ENCODE peak calls at places on chromosome 18, in eight cellular contexts. One of them, this sample, is unnamed.

GRCh38 chr18:74604774-74605173 is 7.1 kb downstream of the ZNF407 start:
- DNase-seq in GM03348: peak
- DNase-seq in T-helper 1 cell: no peak
- DNase-seq in stimulated activated naive B cell treated with anti-CD40 and anti-IgM and Interleukin-4, amounts not matched to agents 10 μg/mL and 1 μg/mL and 100 μg/mL, for 72 hours: no peak
- DNase-seq in globus pallidus: no peak
- DNase-seq in Kasumi-1: no peak
- DNase-seq in pancreas: no peak
- DNase-seq in T-helper 9 cell: no peak
- DNase-seq in this sample: no peak

GRCh38 chr18:6409933-6410332 is 4.8 kb downstream of the L3MBTL4 start:
- DNase-seq in pancreas: no peak
- DNase-seq in stimulated activated naive B cell treated with anti-CD40 and anti-IgM and Interleukin-4, amounts not matched to agents 10 μg/mL and 1 μg/mL and 100 μg/mL, for 72 hours: no peak
- DNase-seq in T-helper 1 cell: no peak
- DNase-seq in GM03348: no peak
- DNase-seq in globus pallidus: no peak
- DNase-seq in T-helper 9 cell: no peak
- DNase-seq in Kasumi-1: no peak
- DNase-seq in this sample: no peak

GRCh38 chr18:64972545-64972944 is 778.3 kb upstream of the CDH7 start:
- DNase-seq in GM03348: no peak
- DNase-seq in pancreas: no peak
- DNase-seq in Kasumi-1: no peak
- DNase-seq in globus pallidus: no peak
- DNase-seq in T-helper 9 cell: no peak
- DNase-seq in stimulated activated naive B cell treated with anti-CD40 and anti-IgM and Interleukin-4, amounts not matched to agents 10 μg/mL and 1 μg/mL and 100 μg/mL, for 72 hours: no peak
- DNase-seq in T-helper 1 cell: no peak
- DNase-seq in this sample: no peak

GRCh38 chr18:28766027-28766426 is 589.1 kb upstream of the CDH2 start:
- DNase-seq in GM03348: no peak
- DNase-seq in globus pallidus: no peak
- DNase-seq in Kasumi-1: no peak
- DNase-seq in pancreas: no peak
- DNase-seq in T-helper 9 cell: no peak
- DNase-seq in stimulated activated naive B cell treated with anti-CD40 and anti-IgM and Interleukin-4, amounts not matched to agents 10 μg/mL and 1 μg/mL and 100 μg/mL, for 72 hours: no peak
- DNase-seq in T-helper 1 cell: no peak
- DNase-seq in this sample: no peak

GRCh38 chr18:63457987-63458386 is 18.8 kb upstream of the SERPINB5 start:
- DNase-seq in T-helper 9 cell: no peak
- DNase-seq in pancreas: no peak
- DNase-seq in stimulated activated naive B cell treated with anti-CD40 and anti-IgM and Interleukin-4, amounts not matched to agents 10 μg/mL and 1 μg/mL and 100 μg/mL, for 72 hours: no peak
- DNase-seq in globus pallidus: no peak
- DNase-seq in Kasumi-1: no peak
- DNase-seq in T-helper 1 cell: no peak
- DNase-seq in GM03348: no peak
- DNase-seq in this sample: no peak

GRCh38 chr18:45464619-45465018 is 150.7 kb upstream of the SLC14A2 start:
- DNase-seq in T-helper 1 cell: no peak
- DNase-seq in stimulated activated naive B cell treated with anti-CD40 and anti-IgM and Interleukin-4, amounts not matched to agents 10 μg/mL and 1 μg/mL and 100 μg/mL, for 72 hours: no peak
- DNase-seq in globus pallidus: no peak
- DNase-seq in GM03348: no peak
- DNase-seq in Kasumi-1: no peak
- DNase-seq in pancreas: no peak
- DNase-seq in T-helper 9 cell: no peak
- DNase-seq in this sample: no peak

GRCh38 chr18:22637787-22638186 is 220.1 kb upstream of the CTAGE1 start:
- DNase-seq in globus pallidus: no peak
- DNase-seq in T-helper 1 cell: no peak
- DNase-seq in stimulated activated naive B cell treated with anti-CD40 and anti-IgM and Interleukin-4, amounts not matched to agents 10 μg/mL and 1 μg/mL and 100 μg/mL, for 72 hours: no peak
- DNase-seq in T-helper 9 cell: no peak
- DNase-seq in Kasumi-1: no peak
- DNase-seq in GM03348: peak
- DNase-seq in pancreas: no peak
- DNase-seq in this sample: no peak

GRCh38 chr18:30618567-30618966 is 424.0 kb downstream of the DSC3 start:
- DNase-seq in stimulated activated naive B cell treated with anti-CD40 and anti-IgM and Interleukin-4, amounts not matched to agents 10 μg/mL and 1 μg/mL and 100 μg/mL, for 72 hours: no peak
- DNase-seq in T-helper 9 cell: no peak
- DNase-seq in Kasumi-1: no peak
- DNase-seq in globus pallidus: no peak
- DNase-seq in pancreas: no peak
- DNase-seq in T-helper 1 cell: no peak
- DNase-seq in GM03348: no peak
- DNase-seq in this sample: no peak

GRCh38 chr18:13258792-13259385 is 40.3 kb downstream of the LDLRAD4 start:
- DNase-seq in T-helper 9 cell: no peak
- DNase-seq in stimulated activated naive B cell treated with anti-CD40 and anti-IgM and Interleukin-4, amounts not matched to agents 10 μg/mL and 1 μg/mL and 100 μg/mL, for 72 hours: no peak
- DNase-seq in T-helper 1 cell: no peak
- DNase-seq in pancreas: no peak
- DNase-seq in Kasumi-1: no peak
- DNase-seq in GM03348: no peak
- DNase-seq in globus pallidus: no peak
- DNase-seq in this sample: peak

GRCh38 chr18:53790817-53791216 is 433.7 kb downstream of the MBD2 start:
- DNase-seq in pancreas: no peak
- DNase-seq in T-helper 9 cell: no peak
- DNase-seq in T-helper 1 cell: no peak
- DNase-seq in GM03348: peak
- DNase-seq in stimulated activated naive B cell treated with anti-CD40 and anti-IgM and Interleukin-4, amounts not matched to agents 10 μg/mL and 1 μg/mL and 100 μg/mL, for 72 hours: no peak
- DNase-seq in globus pallidus: no peak
- DNase-seq in Kasumi-1: no peak
- DNase-seq in this sample: no peak

GRCh38 chr18:62128157-62128556 is 58.7 kb downstream of the PIGN start:
- DNase-seq in T-helper 9 cell: no peak
- DNase-seq in T-helper 1 cell: no peak
- DNase-seq in Kasumi-1: no peak
- DNase-seq in stimulated activated naive B cell treated with anti-CD40 and anti-IgM and Interleukin-4, amounts not matched to agents 10 μg/mL and 1 μg/mL and 100 μg/mL, for 72 hours: no peak
- DNase-seq in GM03348: peak
- DNase-seq in pancreas: no peak
- DNase-seq in globus pallidus: no peak
- DNase-seq in this sample: no peak

GRCh38 chr18:63970803-63971191 is 916 bp downstream of the SERPINB8 start:
- DNase-seq in Kasumi-1: no peak
- DNase-seq in T-helper 9 cell: no peak
- DNase-seq in stimulated activated naive B cell treated with anti-CD40 and anti-IgM and Interleukin-4, amounts not matched to agents 10 μg/mL and 1 μg/mL and 100 μg/mL, for 72 hours: no peak
- DNase-seq in GM03348: peak
- DNase-seq in globus pallidus: no peak
- DNase-seq in pancreas: peak
- DNase-seq in T-helper 1 cell: peak
- DNase-seq in this sample: no peak

GRCh38 chr18:78948221-78948620 is 31.4 kb upstream of the SALL3 start:
- DNase-seq in GM03348: no peak
- DNase-seq in Kasumi-1: no peak
- DNase-seq in stimulated activated naive B cell treated with anti-CD40 and anti-IgM and Interleukin-4, amounts not matched to agents 10 μg/mL and 1 μg/mL and 100 μg/mL, for 72 hours: no peak
- DNase-seq in globus pallidus: no peak
- DNase-seq in pancreas: no peak
- DNase-seq in T-helper 9 cell: no peak
- DNase-seq in T-helper 1 cell: no peak
- DNase-seq in this sample: no peak

GRCh38 chr18:59021500-59021899 is 118.2 kb upstream of the SEC11C start:
- DNase-seq in stimulated activated naive B cell treated with anti-CD40 and anti-IgM and Interleukin-4, amounts not matched to agents 10 μg/mL and 1 μg/mL and 100 μg/mL, for 72 hours: no peak
- DNase-seq in globus pallidus: no peak
- DNase-seq in pancreas: no peak
- DNase-seq in T-helper 1 cell: no peak
- DNase-seq in Kasumi-1: no peak
- DNase-seq in T-helper 9 cell: no peak
- DNase-seq in GM03348: no peak
- DNase-seq in this sample: peak

GRCh38 chr18:65852273-65852672 is 101.5 kb downstream of the CDH7 start:
- DNase-seq in GM03348: no peak
- DNase-seq in T-helper 1 cell: no peak
- DNase-seq in stimulated activated naive B cell treated with anti-CD40 and anti-IgM and Interleukin-4, amounts not matched to agents 10 μg/mL and 1 μg/mL and 100 μg/mL, for 72 hours: no peak
- DNase-seq in Kasumi-1: no peak
- DNase-seq in globus pallidus: no peak
- DNase-seq in pancreas: no peak
- DNase-seq in T-helper 9 cell: no peak
- DNase-seq in this sample: no peak

GRCh38 chr18:68494802-68495560 is 219.9 kb downstream of the TMX3 start:
- DNase-seq in stimulated activated naive B cell treated with anti-CD40 and anti-IgM and Interleukin-4, amounts not matched to agents 10 μg/mL and 1 μg/mL and 100 μg/mL, for 72 hours: no peak
- DNase-seq in GM03348: peak
- DNase-seq in Kasumi-1: no peak
- DNase-seq in globus pallidus: no peak
- DNase-seq in T-helper 9 cell: no peak
- DNase-seq in T-helper 1 cell: no peak
- DNase-seq in pancreas: no peak
- DNase-seq in this sample: no peak

GRCh38 chr18:5073026-5073944 is 123.8 kb downstream of the AKAIN1 start:
- DNase-seq in globus pallidus: peak
- DNase-seq in GM03348: peak
- DNase-seq in T-helper 1 cell: no peak
- DNase-seq in pancreas: no peak
- DNase-seq in Kasumi-1: peak
- DNase-seq in T-helper 9 cell: no peak
- DNase-seq in stimulated activated naive B cell treated with anti-CD40 and anti-IgM and Interleukin-4, amounts not matched to agents 10 μg/mL and 1 μg/mL and 100 μg/mL, for 72 hours: no peak
- DNase-seq in this sample: no peak

GRCh38 chr18:5543036-5543671 is 643 bp downstream of the EPB41L3 start:
- DNase-seq in stimulated activated naive B cell treated with anti-CD40 and anti-IgM and Interleukin-4, amounts not matched to agents 10 μg/mL and 1 μg/mL and 100 μg/mL, for 72 hours: no peak
- DNase-seq in globus pallidus: no peak
- DNase-seq in T-helper 1 cell: no peak
- DNase-seq in pancreas: no peak
- DNase-seq in Kasumi-1: no peak
- DNase-seq in T-helper 9 cell: no peak
- DNase-seq in GM03348: peak
- DNase-seq in this sample: no peak

GRCh38 chr18:48475635-48476549 is 62.9 kb upstream of the CTIF start:
- DNase-seq in globus pallidus: peak
- DNase-seq in Kasumi-1: peak
- DNase-seq in T-helper 1 cell: no peak
- DNase-seq in stimulated activated naive B cell treated with anti-CD40 and anti-IgM and Interleukin-4, amounts not matched to agents 10 μg/mL and 1 μg/mL and 100 μg/mL, for 72 hours: peak
- DNase-seq in T-helper 9 cell: no peak
- DNase-seq in GM03348: peak
- DNase-seq in pancreas: peak
- DNase-seq in this sample: peak

GRCh38 chr18:77131100-77131651 is 1.4 kb downstream of the MBP start:
- DNase-seq in stimulated activated naive B cell treated with anti-CD40 and anti-IgM and Interleukin-4, amounts not matched to agents 10 μg/mL and 1 μg/mL and 100 μg/mL, for 72 hours: peak
- DNase-seq in T-helper 9 cell: peak
- DNase-seq in Kasumi-1: peak
- DNase-seq in T-helper 1 cell: peak
- DNase-seq in GM03348: peak
- DNase-seq in globus pallidus: no peak
- DNase-seq in pancreas: peak
- DNase-seq in this sample: no peak

GRCh38 chr18:76488190-76488589 is 6.9 kb downstream of the ZNF516 start:
- DNase-seq in GM03348: no peak
- DNase-seq in globus pallidus: no peak
- DNase-seq in pancreas: no peak
- DNase-seq in Kasumi-1: no peak
- DNase-seq in stimulated activated naive B cell treated with anti-CD40 and anti-IgM and Interleukin-4, amounts not matched to agents 10 μg/mL and 1 μg/mL and 100 μg/mL, for 72 hours: no peak
- DNase-seq in T-helper 9 cell: no peak
- DNase-seq in T-helper 1 cell: no peak
- DNase-seq in this sample: peak

GRCh38 chr18:48111547-48111946 is 181.1 kb upstream of the SMAD2 start:
- DNase-seq in Kasumi-1: no peak
- DNase-seq in T-helper 1 cell: no peak
- DNase-seq in pancreas: no peak
- DNase-seq in globus pallidus: no peak
- DNase-seq in GM03348: no peak
- DNase-seq in stimulated activated naive B cell treated with anti-CD40 and anti-IgM and Interleukin-4, amounts not matched to agents 10 μg/mL and 1 μg/mL and 100 μg/mL, for 72 hours: no peak
- DNase-seq in T-helper 9 cell: no peak
- DNase-seq in this sample: no peak

GRCh38 chr18:58601468-58602266 is 27.2 kb downstream of the ALPK2 start:
- DNase-seq in GM03348: no peak
- DNase-seq in T-helper 1 cell: no peak
- DNase-seq in globus pallidus: no peak
- DNase-seq in stimulated activated naive B cell treated with anti-CD40 and anti-IgM and Interleukin-4, amounts not matched to agents 10 μg/mL and 1 μg/mL and 100 μg/mL, for 72 hours: no peak
- DNase-seq in T-helper 9 cell: no peak
- DNase-seq in pancreas: no peak
- DNase-seq in Kasumi-1: no peak
- DNase-seq in this sample: peak

GRCh38 chr18:45588831-45589558 is 26.3 kb upstream of the SLC14A2 start:
- DNase-seq in stimulated activated naive B cell treated with anti-CD40 and anti-IgM and Interleukin-4, amounts not matched to agents 10 μg/mL and 1 μg/mL and 100 μg/mL, for 72 hours: no peak
- DNase-seq in T-helper 9 cell: no peak
- DNase-seq in pancreas: no peak
- DNase-seq in globus pallidus: no peak
- DNase-seq in GM03348: peak
- DNase-seq in T-helper 1 cell: no peak
- DNase-seq in Kasumi-1: no peak
- DNase-seq in this sample: no peak

GRCh38 chr18:71233177-71233576 is 944.3 kb downstream of the SOCS6 start:
- DNase-seq in Kasumi-1: no peak
- DNase-seq in globus pallidus: no peak
- DNase-seq in pancreas: no peak
- DNase-seq in T-helper 1 cell: no peak
- DNase-seq in GM03348: no peak
- DNase-seq in stimulated activated naive B cell treated with anti-CD40 and anti-IgM and Interleukin-4, amounts not matched to agents 10 μg/mL and 1 μg/mL and 100 μg/mL, for 72 hours: no peak
- DNase-seq in T-helper 9 cell: no peak
- DNase-seq in this sample: no peak

GRCh38 chr18:49625021-49625691 is 63.3 kb downstream of the LIPG start:
- DNase-seq in T-helper 1 cell: no peak
- DNase-seq in stimulated activated naive B cell treated with anti-CD40 and anti-IgM and Interleukin-4, amounts not matched to agents 10 μg/mL and 1 μg/mL and 100 μg/mL, for 72 hours: no peak
- DNase-seq in GM03348: no peak
- DNase-seq in T-helper 9 cell: no peak
- DNase-seq in Kasumi-1: no peak
- DNase-seq in pancreas: no peak
- DNase-seq in globus pallidus: no peak
- DNase-seq in this sample: peak

GRCh38 chr18:45312727-45313126 is 302.5 kb upstream of the SLC14A2 start:
- DNase-seq in GM03348: no peak
- DNase-seq in pancreas: no peak
- DNase-seq in T-helper 1 cell: no peak
- DNase-seq in stimulated activated naive B cell treated with anti-CD40 and anti-IgM and Interleukin-4, amounts not matched to agents 10 μg/mL and 1 μg/mL and 100 μg/mL, for 72 hours: no peak
- DNase-seq in T-helper 9 cell: no peak
- DNase-seq in Kasumi-1: no peak
- DNase-seq in globus pallidus: no peak
- DNase-seq in this sample: no peak

GRCh38 chr18:75785175-75785574 is 357.7 kb upstream of the SMIM21 start:
- DNase-seq in Kasumi-1: no peak
- DNase-seq in pancreas: no peak
- DNase-seq in T-helper 9 cell: no peak
- DNase-seq in stimulated activated naive B cell treated with anti-CD40 and anti-IgM and Interleukin-4, amounts not matched to agents 10 μg/mL and 1 μg/mL and 100 μg/mL, for 72 hours: no peak
- DNase-seq in T-helper 1 cell: no peak
- DNase-seq in globus pallidus: no peak
- DNase-seq in GM03348: no peak
- DNase-seq in this sample: no peak

GRCh38 chr18:45222200-45222599 is 393.1 kb upstream of the SLC14A2 start:
- DNase-seq in GM03348: no peak
- DNase-seq in globus pallidus: no peak
- DNase-seq in Kasumi-1: no peak
- DNase-seq in pancreas: no peak
- DNase-seq in stimulated activated naive B cell treated with anti-CD40 and anti-IgM and Interleukin-4, amounts not matched to agents 10 μg/mL and 1 μg/mL and 100 μg/mL, for 72 hours: no peak
- DNase-seq in T-helper 9 cell: no peak
- DNase-seq in T-helper 1 cell: no peak
- DNase-seq in this sample: no peak

GRCh38 chr18:33854827-33855139 is 276.8 kb downstream of the ASXL3 start:
- DNase-seq in T-helper 1 cell: no peak
- DNase-seq in globus pallidus: no peak
- DNase-seq in Kasumi-1: no peak
- DNase-seq in stimulated activated naive B cell treated with anti-CD40 and anti-IgM and Interleukin-4, amounts not matched to agents 10 μg/mL and 1 μg/mL and 100 μg/mL, for 72 hours: no peak
- DNase-seq in T-helper 9 cell: no peak
- DNase-seq in GM03348: no peak
- DNase-seq in pancreas: no peak
- DNase-seq in this sample: no peak

GRCh38 chr18:76995896-76996295 is 136.7 kb downstream of the MBP start:
- DNase-seq in Kasumi-1: no peak
- DNase-seq in globus pallidus: no peak
- DNase-seq in stimulated activated naive B cell treated with anti-CD40 and anti-IgM and Interleukin-4, amounts not matched to agents 10 μg/mL and 1 μg/mL and 100 μg/mL, for 72 hours: no peak
- DNase-seq in pancreas: no peak
- DNase-seq in T-helper 1 cell: no peak
- DNase-seq in GM03348: no peak
- DNase-seq in T-helper 9 cell: no peak
- DNase-seq in this sample: no peak

GRCh38 chr18:9221040-9221439 is 84.5 kb downstream of the ANKRD12 start:
- DNase-seq in T-helper 1 cell: no peak
- DNase-seq in Kasumi-1: no peak
- DNase-seq in T-helper 9 cell: no peak
- DNase-seq in pancreas: no peak
- DNase-seq in GM03348: no peak
- DNase-seq in globus pallidus: no peak
- DNase-seq in stimulated activated naive B cell treated with anti-CD40 and anti-IgM and Interleukin-4, amounts not matched to agents 10 μg/mL and 1 μg/mL and 100 μg/mL, for 72 hours: no peak
- DNase-seq in this sample: no peak

GRCh38 chr18:46891742-46892214 is 25.5 kb downstream of the PIAS2 start:
- DNase-seq in pancreas: no peak
- DNase-seq in T-helper 1 cell: no peak
- DNase-seq in T-helper 9 cell: no peak
- DNase-seq in stimulated activated naive B cell treated with anti-CD40 and anti-IgM and Interleukin-4, amounts not matched to agents 10 μg/mL and 1 μg/mL and 100 μg/mL, for 72 hours: peak
- DNase-seq in Kasumi-1: no peak
- DNase-seq in GM03348: no peak
- DNase-seq in globus pallidus: no peak
- DNase-seq in this sample: no peak

GRCh38 chr18:49920731-49921130 is 107.4 kb upstream of the ACAA2 start:
- DNase-seq in pancreas: no peak
- DNase-seq in Kasumi-1: no peak
- DNase-seq in globus pallidus: no peak
- DNase-seq in stimulated activated naive B cell treated with anti-CD40 and anti-IgM and Interleukin-4, amounts not matched to agents 10 μg/mL and 1 μg/mL and 100 μg/mL, for 72 hours: no peak
- DNase-seq in T-helper 1 cell: no peak
- DNase-seq in GM03348: no peak
- DNase-seq in T-helper 9 cell: no peak
- DNase-seq in this sample: no peak